ENCODE peak calls at places on chromosomes 7 and 10, in seven cellular contexts. W is NB4, V is GM23338, K is epithelial cell of proximal tubule, F is keratinocyte, H is dorsolateral prefrontal cortex, O is fibroblast of pulmonary artery. X is an unnamed sample.

GRCh38 chr10:88920198-88920597 is 32.4 kb downstream of the ACTA2 start:
- DNase-seq in W (no peak), V (no peak), K (no peak), F (no peak), H (no peak), O (peak; percentile 60), X (no peak)

GRCh38 chr7:92602352-92603088 is 12.3 kb upstream of the FAM133B start:
- DNase-seq in W (no peak), V (no peak), K (no peak), F (no peak), H (no peak), O (peak; percentile 57), X (no peak)

GRCh38 chr7:157228864-157229422 is 90.2 kb downstream of the UBE3C start:
- DNase-seq in W (peak; percentile 70), V (peak; percentile 72), K (no peak), F (no peak), H (no peak), O (peak; percentile 45), X (peak; percentile 46)

GRCh38 chr10:44978570-44979280 is at the start of gene DEPP1:
- DNase-seq in W (no peak), V (peak; percentile 93), K (peak; percentile 86), F (peak; percentile 69), H (peak; percentile 76), O (peak; percentile 95), X (peak; percentile 83)

GRCh38 chr7:152076324-152076821 is 50.9 kb downstream of the GALNT11 start:
- DNase-seq in W (peak; percentile 58), V (peak; percentile 83), K (no peak), F (no peak), H (no peak), O (peak; percentile 16), X (peak; percentile 20)

GRCh38 chr7:103574536-103574935 is 128.5 kb upstream of the SLC26A5 start:
- DNase-seq in W (no peak), V (no peak), K (no peak), F (no peak), H (no peak), O (no peak), X (no peak)

GRCh38 chr10:91194497-91195179 is 25.8 kb upstream of the PCGF5 start:
- DNase-seq in W (no peak), V (no peak), K (no peak), F (no peak), H (no peak), O (peak; percentile 53), X (peak; percentile 32)

GRCh38 chr10:114987995-114988394 is 50.0 kb downstream of the TRUB1 start:
- DNase-seq in W (no peak), V (no peak), K (no peak), F (no peak), H (no peak), O (peak; percentile 48), X (peak; percentile 24)

GRCh38 chr10:70656489-70656888 is 15.8 kb upstream of the ADAMTS14 start:
- DNase-seq in W (peak; percentile 91), V (no peak), K (peak; percentile 95), F (peak; percentile 89), H (no peak), O (peak; percentile 92), X (peak; percentile 94)

GRCh38 chr10:73581912-73582311 is 9.2 kb downstream of the USP54 start:
- DNase-seq in W (no peak), V (no peak), K (no peak), F (no peak), H (no peak), O (no peak), X (no peak)

GRCh38 chr7:117069379-117069778 is 116.1 kb downstream of the ST7 start:
- DNase-seq in W (no peak), V (no peak), K (no peak), F (no peak), H (no peak), O (no peak), X (no peak)

GRCh38 chr10:15719062-15719898 is 442 bp downstream of the ITGA8 start:
- DNase-seq in W (no peak), V (peak; percentile 73), K (no peak), F (no peak), H (no peak), O (no peak), X (peak; percentile 11)

GRCh38 chr10:22438714-22439113 is 93.4 kb downstream of the SPAG6 start:
- DNase-seq in W (no peak), V (no peak), K (no peak), F (no peak), H (no peak), O (no peak), X (no peak)

GRCh38 chr7:50665403-50666123 is 100.4 kb upstream of the DDC start:
- DNase-seq in W (peak; percentile 21), V (no peak), K (no peak), F (no peak), H (no peak), O (peak; percentile 13), X (no peak)

GRCh38 chr7:25262586-25262985 is 34.3 kb upstream of the NPVF start:
- DNase-seq in W (no peak), V (no peak), K (no peak), F (no peak), H (no peak), O (peak; percentile 29), X (peak; percentile 46)

GRCh38 chr10:102405108-102405561 is 9.6 kb downstream of the NFKB2 start:
- DNase-seq in W (no peak), V (no peak), K (no peak), F (no peak), H (no peak), O (no peak), X (no peak)

GRCh38 chr10:92839191-92840085 is 8.9 kb upstream of the EXOC6 start:
- DNase-seq in W (peak; percentile 60), V (peak; percentile 90), K (no peak), F (no peak), H (no peak), O (peak; percentile 86), X (peak; percentile 60)

GRCh38 chr7:25216837-25217236 is 11.4 kb downstream of the NPVF start:
- DNase-seq in W (peak; percentile 67), V (peak; percentile 72), K (peak; percentile 16), F (no peak), H (no peak), O (peak; percentile 72), X (peak; percentile 53)

GRCh38 chr10:1413256-1413655 is 324.1 kb downstream of the ADARB2 start:
- DNase-seq in W (no peak), V (no peak), K (no peak), F (no peak), H (no peak), O (no peak), X (no peak)

GRCh38 chr10:7260412-7260900 is 150.4 kb downstream of the SFMBT2 start:
- DNase-seq in W (peak; percentile 95), V (peak; percentile 84), K (peak; percentile 38), F (peak; percentile 2), H (no peak), O (peak; percentile 99), X (peak; percentile 87)

GRCh38 chr7:20064974-20065862 is 152.0 kb downstream of the MACC1 start:
- DNase-seq in W (no peak), V (no peak), K (peak; percentile 55), F (no peak), H (no peak), O (peak; percentile 49), X (peak; percentile 18)

GRCh38 chr7:93092757-93093370 is 24.9 kb downstream of the SAMD9 start:
- DNase-seq in W (peak; percentile 63), V (peak; percentile 66), K (peak; percentile 12), F (no peak), H (no peak), O (peak; percentile 73), X (peak; percentile 66)

GRCh38 chr10:86329896-86330680 is 36.5 kb downstream of the GRID1 start:
- DNase-seq in W (no peak), V (no peak), K (no peak), F (no peak), H (peak; percentile 35), O (no peak), X (no peak)

GRCh38 chr7:84790873-84791272 is 396.0 kb downstream of the SEMA3D start:
- DNase-seq in W (peak; percentile 8), V (no peak), K (no peak), F (no peak), H (no peak), O (peak; percentile 81), X (peak; percentile 78)

GRCh38 chr7:113891828-113892227 is 27.0 kb downstream of the PPP1R3A start:
- DNase-seq in W (no peak), V (no peak), K (no peak), F (peak; percentile 19), H (no peak), O (peak; percentile 47), X (no peak)

DNA sequence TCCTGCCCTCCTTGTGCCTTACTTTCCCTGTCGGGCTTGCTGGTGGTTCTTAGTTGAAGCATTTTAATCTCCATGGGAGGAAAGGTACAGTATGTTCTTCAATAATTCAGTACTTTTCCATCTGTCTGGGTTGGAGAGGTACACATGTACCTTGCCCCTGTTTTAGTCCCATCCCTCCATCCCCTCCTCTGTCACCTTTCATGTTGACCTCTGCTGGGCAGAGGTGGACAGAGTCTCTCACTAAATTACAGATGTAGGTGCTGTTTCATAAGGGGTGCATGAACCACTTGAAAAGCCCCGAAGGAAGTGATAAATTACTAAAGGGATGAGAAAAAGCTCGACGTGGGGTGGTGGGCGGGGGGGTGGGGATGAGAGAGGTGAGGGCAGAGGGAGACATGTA is 5.4 kb downstream of the AGFG2 start:
- DNase-seq in W (no peak), V (no peak), K (no peak), F (no peak), H (no peak), O (no peak), X (no peak)
- H3K4me3 ChIP-seq in W (no peak overlapping the region), V (no peak overlapping the region), K (no peak overlapping the region), F (no peak overlapping the region), H (no peak overlapping the region), O (no peak overlapping the region), X (no peak overlapping the region)

GRCh38 chr10:96556003-96556402 is 30.8 kb downstream of the TM9SF3 start:
- DNase-seq in W (peak; percentile 44), V (peak; percentile 53), K (no peak), F (no peak), H (no peak), O (peak; percentile 26), X (peak; percentile 19)
- TF ChIP-seq CTCF in W (peak; percentile 55), V (peak; percentile 68), K (peak; percentile 62), F (no peak), H (peak; percentile 53), O (peak; percentile 46), X (peak; percentile 36)

DNA sequence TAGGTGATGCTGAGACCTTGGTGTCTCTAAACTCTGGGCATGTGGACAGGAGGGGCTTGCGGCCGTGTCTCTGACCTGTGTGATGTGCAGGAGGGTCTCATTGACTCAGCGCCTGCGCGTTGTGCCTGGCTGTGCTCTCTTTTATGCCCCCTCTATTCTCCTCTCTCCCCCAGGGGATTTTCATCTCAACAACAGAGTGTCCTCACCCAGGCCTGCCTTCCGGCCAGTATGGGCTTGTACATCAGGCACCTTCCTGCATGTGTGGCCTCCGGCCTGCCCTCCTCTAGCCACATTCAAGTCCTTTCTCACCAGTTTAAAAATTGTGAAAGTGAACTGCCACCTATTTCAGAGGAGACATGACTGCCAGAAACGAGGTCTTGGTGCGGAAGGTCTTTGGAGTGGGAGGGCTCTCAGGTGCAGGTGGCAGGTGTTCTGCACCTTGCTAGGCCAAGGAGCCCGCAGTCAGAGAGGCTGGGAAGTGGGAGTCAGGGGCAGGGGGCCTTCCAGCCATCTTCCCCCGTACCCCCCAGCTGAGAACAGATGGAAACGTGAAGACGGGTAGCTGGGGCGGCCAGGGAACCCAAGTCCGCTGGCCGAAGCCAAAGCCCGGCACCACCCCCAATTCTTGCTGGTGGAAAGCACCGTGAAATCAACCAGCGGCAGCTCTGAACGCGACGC is 531 bp upstream of the INTS15 start:
- DNase-seq in W (no peak), V (peak; percentile 21), K (no peak), F (no peak), H (no peak), O (no peak), X (no peak)
- H3K4me3 ChIP-seq in W (no peak overlapping the region), V (peak overlapping the region; percentile 55), K (peak overlapping the region; percentile 25), F (peak overlapping the region; percentile 44), H (peak overlapping the region; percentile 85), O (peak overlapping the region; percentile 31), X (peak overlapping the region; percentile 36)

GRCh38 chr10:14601872-14602725 is 172.6 kb downstream of the FAM107B start:
- DNase-seq in W (peak; percentile 88), V (no peak), K (peak; percentile 76), F (peak; percentile 74), H (no peak), O (peak; percentile 48), X (peak; percentile 59)
- TF ChIP-seq CTCF in W (no peak), V (no peak), K (no peak), F (peak; percentile 16), H (no peak), O (no peak), X (no peak)

X was measured in fibroblast of villous mesenchyme.